ENCODE peak calls at places on chromosomes 1 and 21, in eight cellular contexts. B is progenitor cell of endocrine pancreas, G is right atrium auricular region, L is AG10803, I is MCF 10A, F is HFFc6, E is transverse colon, A is epithelial cell of esophagus. U is an unnamed sample.

GRCh38 chr1:17348593-17349234 is 23.3 kb upstream of the PADI6 start:
- DNase-seq in F (no peak), A (no peak), E (no peak), I (no peak), B (no peak), L (no peak), G (no peak), U (no peak)

GRCh38 chr1:14118691-14119485 is 418.9 kb downstream of the PRDM2 start:
- DNase-seq in E (no peak), B (no peak), I (no peak), G (no peak), F (no peak), L (peak; percentile 5), A (no peak), U (no peak)

GRCh38 chr1:14924012-14924452 is 229.5 kb upstream of the TMEM51 start:
- DNase-seq in E (peak; percentile 67), L (peak; percentile 79), A (peak; percentile 68), F (peak; percentile 69), G (peak; percentile 73), B (peak; percentile 14), I (peak; percentile 42), U (no peak)

GRCh38 chr1:17425806-17426205 is 13.7 kb downstream of the RCC2 start:
- DNase-seq in I (no peak), L (no peak), E (no peak), B (no peak), F (no peak), G (no peak), A (no peak), U (no peak)

GRCh38 chr1:32540589-32540988 is 1.4 kb downstream of the ZBTB8A start:
- DNase-seq in F (no peak), B (no peak), I (peak; percentile 4), A (no peak), L (no peak), G (no peak), E (no peak), U (no peak)

GRCh38 chr21:28283652-28284490 is 708.8 kb downstream of the LTN1 start:
- DNase-seq in F (peak; percentile 89), I (peak; percentile 30), B (no peak), A (peak; percentile 51), L (peak; percentile 89), G (no peak), E (no peak), U (no peak)

GRCh38 chr1:47212636-47213229 is 19.3 kb downstream of the TAL1 start:
- DNase-seq in I (no peak), L (no peak), F (no peak), G (no peak), B (no peak), A (no peak), E (no peak), U (no peak)

GRCh38 chr1:109476825-109477224 is 6.9 kb upstream of the ATXN7L2 start:
- DNase-seq in G (no peak), F (no peak), I (no peak), E (no peak), A (no peak), L (no peak), B (no peak), U (no peak)

GRCh38 chr1:85344256-85344694 is 67.8 kb upstream of the BCL10 start:
- DNase-seq in F (peak; percentile 52), B (no peak), E (peak; percentile 41), A (peak; percentile 40), L (peak; percentile 64), G (no peak), I (peak; percentile 45), U (no peak)
- TF ChIP-seq CTCF in F (peak; percentile 81), B (peak; percentile 59), E (peak; percentile 64), A (peak; percentile 70), L (peak; percentile 70), G (peak; percentile 26), I (peak; percentile 56), U (peak; percentile 26)

DNA sequence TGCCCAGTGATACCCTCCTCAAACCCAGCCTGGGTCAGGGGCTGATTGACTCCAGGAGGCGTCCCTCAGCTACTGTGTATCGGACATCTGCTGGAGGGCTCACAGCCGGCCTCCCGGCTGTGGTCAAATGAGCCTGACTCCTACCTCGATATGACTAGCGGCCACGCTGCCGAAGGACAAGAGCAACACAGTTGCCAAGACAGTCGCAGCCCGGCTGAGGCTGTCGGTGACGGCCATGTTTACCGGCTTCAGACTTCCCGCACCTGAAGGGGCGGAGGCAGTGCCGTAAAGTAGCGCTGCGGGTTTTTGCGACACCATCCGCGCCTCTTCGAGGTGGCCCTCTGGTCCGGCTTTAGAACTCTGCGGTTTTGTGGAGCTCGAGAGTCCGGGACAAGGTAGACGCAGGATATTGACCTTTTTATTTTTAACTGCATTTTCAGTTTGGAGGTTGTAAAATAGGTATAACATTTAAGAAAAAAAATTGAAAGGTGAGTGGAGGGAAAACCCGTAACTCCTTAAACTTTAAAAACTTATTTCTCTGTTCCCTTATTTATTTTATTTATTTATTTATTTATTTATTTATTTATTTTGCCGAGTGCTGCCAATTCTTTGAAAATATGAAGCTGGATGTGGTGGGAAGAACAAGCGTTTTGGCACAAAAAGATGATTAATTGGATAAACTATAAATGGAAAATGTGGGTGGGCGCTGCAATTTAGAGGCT is at the start of gene PIGK:
- DNase-seq in L (peak; percentile 81), B (peak; percentile 84), G (peak; percentile 81), I (peak; percentile 88), E (peak; percentile 93), A (peak; percentile 91), F (peak; percentile 89), U (peak; percentile 76)
- TF ChIP-seq CTCF in L (no peak), B (no peak), G (no peak), I (no peak), E (no peak), A (no peak), F (peak; percentile 32), U (no peak)

DNA sequence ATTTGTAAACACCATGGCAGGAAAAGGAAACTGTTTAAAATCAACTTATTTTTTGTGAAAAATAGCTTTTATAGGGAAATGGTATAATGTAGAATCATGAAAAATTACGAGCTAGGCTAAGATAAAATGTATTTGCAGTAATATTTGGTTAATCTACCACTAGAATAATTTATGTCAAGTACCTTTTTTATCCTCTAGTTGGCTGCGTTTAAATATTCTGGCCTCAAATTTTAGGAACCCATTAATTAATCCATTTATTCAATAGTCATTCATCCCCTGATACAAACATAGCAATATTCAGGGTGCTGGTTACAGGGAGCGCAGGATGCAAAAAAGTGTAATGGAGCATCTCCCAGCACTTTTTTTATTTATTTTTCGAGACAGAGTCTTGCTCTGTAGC is 8.6 kb upstream of the IER5 start:
- DNase-seq in F (no peak), B (no peak), I (no peak), A (no peak), G (no peak), L (no peak), E (no peak), U (no peak)
- TF ChIP-seq CTCF in F (peak; percentile 61), B (no peak), I (no peak), A (no peak), G (no peak), L (no peak), E (no peak), U (no peak)

DNA sequence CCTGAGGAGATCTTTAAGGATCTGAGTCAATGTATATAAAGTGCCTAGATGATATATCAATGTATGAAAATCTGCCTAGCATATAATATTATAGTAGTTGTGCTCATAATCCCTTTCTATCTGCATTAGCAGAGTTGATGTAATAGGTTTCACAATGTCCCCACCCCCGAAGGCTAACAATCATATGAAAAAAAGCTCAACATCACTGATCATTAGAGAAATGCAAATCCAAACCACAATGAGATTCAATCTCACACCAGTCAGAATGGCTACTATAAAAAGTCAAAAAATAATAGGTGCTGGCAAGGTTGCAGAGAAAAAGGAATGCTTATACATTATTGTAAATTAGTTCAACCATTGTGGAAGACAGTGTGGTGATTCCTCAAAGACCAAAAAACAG is 147.8 kb upstream of the DPT start:
- DNase-seq in F (no peak), A (no peak), E (no peak), G (no peak), L (no peak), I (no peak), B (no peak), U (no peak)
- TF ChIP-seq CTCF in F (no peak), A (no peak), E (no peak), G (no peak), L (no peak), I (no peak), B (no peak), U (no peak)

U was measured in CD14-positive monocyte.